ENCODE peak calls at places on chromosomes 7 and 10, in eight cellular contexts. One of them, this sample, is unnamed.

GRCh38 chr7:48875300-48875916 is 48.9 kb upstream of the CDC14C start:
- DNase-seq in HCT116: no peak
- DNase-seq in sigmoid colon: no peak
- DNase-seq in breast epithelium: peak
- DNase-seq in HepG2: peak
- DNase-seq in K562: no peak
- DNase-seq in spleen: no peak
- DNase-seq in transverse colon: peak
- DNase-seq in this sample: peak

GRCh38 chr7:94970085-94970576 is 62.7 kb downstream of the PPP1R9A start:
- DNase-seq in HCT116: no peak
- DNase-seq in sigmoid colon: no peak
- DNase-seq in breast epithelium: no peak
- DNase-seq in HepG2: no peak
- DNase-seq in K562: no peak
- DNase-seq in spleen: no peak
- DNase-seq in transverse colon: no peak
- DNase-seq in this sample: no peak

GRCh38 chr7:7183833-7184463 is 1.6 kb downstream of the C1GALT1 start:
- DNase-seq in HCT116: no peak
- DNase-seq in sigmoid colon: no peak
- DNase-seq in breast epithelium: no peak
- DNase-seq in HepG2: no peak
- DNase-seq in K562: no peak
- DNase-seq in spleen: no peak
- DNase-seq in transverse colon: no peak
- DNase-seq in this sample: no peak

GRCh38 chr7:151876112-151876898 is 610 bp downstream of the PRKAG2 start:
- DNase-seq in HCT116: no peak
- DNase-seq in sigmoid colon: peak
- DNase-seq in breast epithelium: peak
- DNase-seq in HepG2: no peak
- DNase-seq in K562: no peak
- DNase-seq in spleen: peak
- DNase-seq in transverse colon: peak
- DNase-seq in this sample: peak

GRCh38 chr10:5814110-5815107 is 1.2 kb upstream of the GDI2 start:
- DNase-seq in HCT116: peak
- DNase-seq in sigmoid colon: no peak
- DNase-seq in breast epithelium: no peak
- DNase-seq in HepG2: no peak
- DNase-seq in K562: no peak
- DNase-seq in spleen: peak
- DNase-seq in transverse colon: no peak
- DNase-seq in this sample: no peak

GRCh38 chr7:105838273-105839141 is 37.9 kb downstream of the ATXN7L1 start:
- DNase-seq in HCT116: no peak
- DNase-seq in sigmoid colon: no peak
- DNase-seq in breast epithelium: peak
- DNase-seq in HepG2: no peak
- DNase-seq in K562: no peak
- DNase-seq in spleen: no peak
- DNase-seq in transverse colon: peak
- DNase-seq in this sample: no peak

GRCh38 chr7:93889261-93889660 is 1.3 kb downstream of the TFPI2 start:
- DNase-seq in HCT116: no peak
- DNase-seq in sigmoid colon: no peak
- DNase-seq in breast epithelium: no peak
- DNase-seq in HepG2: no peak
- DNase-seq in K562: no peak
- DNase-seq in spleen: no peak
- DNase-seq in transverse colon: no peak
- DNase-seq in this sample: no peak

GRCh38 chr7:138755831-138756590 is 41.8 kb upstream of the TMEM213 start:
- DNase-seq in HCT116: no peak
- DNase-seq in sigmoid colon: no peak
- DNase-seq in breast epithelium: no peak
- DNase-seq in HepG2: no peak
- DNase-seq in K562: no peak
- DNase-seq in spleen: no peak
- DNase-seq in transverse colon: no peak
- DNase-seq in this sample: no peak

GRCh38 chr10:6722616-6723004 is 142.5 kb upstream of the PRKCQ start:
- DNase-seq in HCT116: peak
- DNase-seq in sigmoid colon: no peak
- DNase-seq in breast epithelium: no peak
- DNase-seq in HepG2: no peak
- DNase-seq in K562: no peak
- DNase-seq in spleen: no peak
- DNase-seq in transverse colon: no peak
- DNase-seq in this sample: no peak

GRCh38 chr7:151795168-151795754 is 81.7 kb downstream of the PRKAG2 start:
- DNase-seq in HCT116: no peak
- DNase-seq in sigmoid colon: peak
- DNase-seq in breast epithelium: no peak
- DNase-seq in HepG2: no peak
- DNase-seq in K562: no peak
- DNase-seq in spleen: peak
- DNase-seq in transverse colon: no peak
- DNase-seq in this sample: no peak

GRCh38 chr10:63143984-63144383 is 10.9 kb downstream of the NRBF2 start:
- DNase-seq in HCT116: no peak
- DNase-seq in sigmoid colon: no peak
- DNase-seq in breast epithelium: no peak
- DNase-seq in HepG2: no peak
- DNase-seq in K562: no peak
- DNase-seq in spleen: no peak
- DNase-seq in transverse colon: no peak
- DNase-seq in this sample: no peak

GRCh38 chr10:113712755-113713154 is 33.0 kb downstream of the CASP7 start:
- DNase-seq in HCT116: no peak
- DNase-seq in sigmoid colon: no peak
- DNase-seq in breast epithelium: no peak
- DNase-seq in HepG2: no peak
- DNase-seq in K562: no peak
- DNase-seq in spleen: no peak
- DNase-seq in transverse colon: peak
- DNase-seq in this sample: no peak

GRCh38 chr10:74244097-74244685 is 93.2 kb downstream of the ADK start:
- DNase-seq in HCT116: peak
- DNase-seq in sigmoid colon: no peak
- DNase-seq in breast epithelium: no peak
- DNase-seq in HepG2: peak
- DNase-seq in K562: no peak
- DNase-seq in spleen: no peak
- DNase-seq in transverse colon: no peak
- DNase-seq in this sample: no peak

GRCh38 chr7:107079212-107079940 is 34.9 kb downstream of the PRKAR2B start:
- DNase-seq in HCT116: no peak
- DNase-seq in sigmoid colon: no peak
- DNase-seq in breast epithelium: no peak
- DNase-seq in HepG2: no peak
- DNase-seq in K562: peak
- DNase-seq in spleen: no peak
- DNase-seq in transverse colon: no peak
- DNase-seq in this sample: no peak

GRCh38 chr7:156892086-156892800 is 740 bp downstream of the LMBR1 start:
- DNase-seq in HCT116: no peak
- DNase-seq in sigmoid colon: peak
- DNase-seq in breast epithelium: peak
- DNase-seq in HepG2: peak
- DNase-seq in K562: peak
- DNase-seq in spleen: peak
- DNase-seq in transverse colon: peak
- DNase-seq in this sample: peak

GRCh38 chr10:103042908-103043307 is 124.8 kb downstream of the CNNM2 start:
- DNase-seq in HCT116: no peak
- DNase-seq in sigmoid colon: no peak
- DNase-seq in breast epithelium: no peak
- DNase-seq in HepG2: no peak
- DNase-seq in K562: no peak
- DNase-seq in spleen: no peak
- DNase-seq in transverse colon: no peak
- DNase-seq in this sample: no peak

GRCh38 chr7:146557971-146558469 is 441.4 kb downstream of the CNTNAP2 start:
- DNase-seq in HCT116: no peak
- DNase-seq in sigmoid colon: no peak
- DNase-seq in breast epithelium: no peak
- DNase-seq in HepG2: no peak
- DNase-seq in K562: no peak
- DNase-seq in spleen: no peak
- DNase-seq in transverse colon: no peak
- DNase-seq in this sample: no peak

GRCh38 chr10:44517635-44518034 is 132.7 kb upstream of the CXCL12 start:
- DNase-seq in HCT116: peak
- DNase-seq in sigmoid colon: no peak
- DNase-seq in breast epithelium: no peak
- DNase-seq in HepG2: peak
- DNase-seq in K562: peak
- DNase-seq in spleen: no peak
- DNase-seq in transverse colon: no peak
- DNase-seq in this sample: no peak

GRCh38 chr10:28715757-28716156 is 38.4 kb downstream of the BAMBI start:
- DNase-seq in HCT116: no peak
- DNase-seq in sigmoid colon: no peak
- DNase-seq in breast epithelium: no peak
- DNase-seq in HepG2: peak
- DNase-seq in K562: no peak
- DNase-seq in spleen: no peak
- DNase-seq in transverse colon: no peak
- DNase-seq in this sample: no peak

GRCh38 chr7:20440472-20441105 is 109.9 kb downstream of the ITGB8 start:
- DNase-seq in HCT116: peak
- DNase-seq in sigmoid colon: no peak
- DNase-seq in breast epithelium: no peak
- DNase-seq in HepG2: peak
- DNase-seq in K562: peak
- DNase-seq in spleen: no peak
- DNase-seq in transverse colon: peak
- DNase-seq in this sample: no peak

GRCh38 chr7:72785166-72785955 is 42.6 kb downstream of the TYW1B start:
- DNase-seq in HCT116: no peak
- DNase-seq in sigmoid colon: no peak
- DNase-seq in breast epithelium: no peak
- DNase-seq in HepG2: no peak
- DNase-seq in K562: no peak
- DNase-seq in spleen: no peak
- DNase-seq in transverse colon: no peak
- DNase-seq in this sample: no peak

GRCh38 chr7:91327341-91327740 is 63.1 kb downstream of the FZD1 start:
- DNase-seq in HCT116: no peak
- DNase-seq in sigmoid colon: no peak
- DNase-seq in breast epithelium: no peak
- DNase-seq in HepG2: no peak
- DNase-seq in K562: no peak
- DNase-seq in spleen: no peak
- DNase-seq in transverse colon: no peak
- DNase-seq in this sample: no peak

GRCh38 chr10:73875139-73875475 is 752 bp upstream of the CAMK2G start:
- DNase-seq in HCT116: no peak
- DNase-seq in sigmoid colon: no peak
- DNase-seq in breast epithelium: no peak
- DNase-seq in HepG2: no peak
- DNase-seq in K562: no peak
- DNase-seq in spleen: no peak
- DNase-seq in transverse colon: no peak
- DNase-seq in this sample: no peak

GRCh38 chr7:123305840-123306375 is 106.1 kb upstream of the SLC13A1 start:
- DNase-seq in HCT116: no peak
- DNase-seq in sigmoid colon: no peak
- DNase-seq in breast epithelium: no peak
- DNase-seq in HepG2: no peak
- DNase-seq in K562: no peak
- DNase-seq in spleen: no peak
- DNase-seq in transverse colon: no peak
- DNase-seq in this sample: no peak

GRCh38 chr10:36494386-36494785 is 631.0 kb upstream of the ANKRD30A start:
- DNase-seq in HCT116: no peak
- DNase-seq in sigmoid colon: no peak
- DNase-seq in breast epithelium: no peak
- DNase-seq in HepG2: no peak
- DNase-seq in K562: no peak
- DNase-seq in spleen: no peak
- DNase-seq in transverse colon: no peak
- DNase-seq in this sample: no peak

GRCh38 chr10:13769926-13770325 is 183.2 kb downstream of the PRPF18 start:
- DNase-seq in HCT116: no peak
- DNase-seq in sigmoid colon: no peak
- DNase-seq in breast epithelium: peak
- DNase-seq in HepG2: no peak
- DNase-seq in K562: no peak
- DNase-seq in spleen: no peak
- DNase-seq in transverse colon: no peak
- DNase-seq in this sample: peak
- TF ChIP-seq POLR2AphosphoS5 in HCT116: no peak
- TF ChIP-seq POLR2AphosphoS5 in sigmoid colon: no peak
- TF ChIP-seq POLR2AphosphoS5 in breast epithelium: no peak
- TF ChIP-seq POLR2AphosphoS5 in HepG2: no peak
- TF ChIP-seq POLR2AphosphoS5 in K562: no peak
- TF ChIP-seq POLR2AphosphoS5 in spleen: no peak
- TF ChIP-seq POLR2AphosphoS5 in transverse colon: no peak
- TF ChIP-seq POLR2AphosphoS5 in this sample: no peak

GRCh38 chr10:68010426-68010825 is 64.7 kb downstream of the HERC4 start:
- DNase-seq in HCT116: no peak
- DNase-seq in sigmoid colon: no peak
- DNase-seq in breast epithelium: no peak
- DNase-seq in HepG2: no peak
- DNase-seq in K562: no peak
- DNase-seq in spleen: no peak
- DNase-seq in transverse colon: no peak
- DNase-seq in this sample: no peak
- H3K4me3 ChIP-seq in HCT116: no peak
- H3K4me3 ChIP-seq in sigmoid colon: no peak
- H3K4me3 ChIP-seq in breast epithelium: no peak
- H3K4me3 ChIP-seq in HepG2: no peak
- H3K4me3 ChIP-seq in K562: no peak
- H3K4me3 ChIP-seq in spleen: no peak
- H3K4me3 ChIP-seq in transverse colon: no peak
- H3K4me3 ChIP-seq in this sample: no peak

DNA sequence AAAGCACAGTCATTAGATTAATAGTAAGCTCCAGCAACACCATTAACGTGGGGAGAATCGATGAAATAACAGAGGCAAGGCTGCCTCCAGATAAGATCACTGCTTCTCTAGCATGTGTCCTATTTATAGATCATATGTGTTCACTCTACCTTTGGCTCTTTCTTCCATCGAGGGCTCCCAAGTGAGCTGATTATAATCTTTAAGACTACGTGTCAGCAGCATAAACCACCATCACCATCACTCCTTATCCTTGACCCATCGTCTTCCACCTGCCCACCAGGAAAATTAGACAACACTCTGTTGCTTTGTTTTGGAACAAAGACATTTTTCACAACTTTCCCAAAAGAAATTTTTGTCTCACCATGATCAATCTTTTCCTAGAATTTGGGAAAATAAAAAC is 71.2 kb upstream of the CARD11 start:
- DNase-seq in HCT116: no peak
- DNase-seq in sigmoid colon: no peak
- DNase-seq in breast epithelium: no peak
- DNase-seq in HepG2: no peak
- DNase-seq in K562: no peak
- DNase-seq in spleen: no peak
- DNase-seq in transverse colon: no peak
- DNase-seq in this sample: no peak
- TF ChIP-seq POLR2A in HCT116: no peak
- TF ChIP-seq POLR2A in sigmoid colon: no peak
- TF ChIP-seq POLR2A in breast epithelium: no peak
- TF ChIP-seq POLR2A in HepG2: no peak
- TF ChIP-seq POLR2A in K562: no peak
- TF ChIP-seq POLR2A in spleen: no peak
- TF ChIP-seq POLR2A in transverse colon: no peak
- TF ChIP-seq POLR2A in this sample: no peak

GRCh38 chr10:132539431-132539839 is 1.8 kb downstream of the INPP5A start:
- DNase-seq in HCT116: no peak
- DNase-seq in sigmoid colon: peak
- DNase-seq in breast epithelium: no peak
- DNase-seq in HepG2: no peak
- DNase-seq in K562: no peak
- DNase-seq in spleen: peak
- DNase-seq in transverse colon: peak
- DNase-seq in this sample: peak
- TF ChIP-seq POLR2AphosphoS5 in HCT116: no peak
- TF ChIP-seq POLR2AphosphoS5 in sigmoid colon: peak
- TF ChIP-seq POLR2AphosphoS5 in breast epithelium: no peak
- TF ChIP-seq POLR2AphosphoS5 in HepG2: no peak
- TF ChIP-seq POLR2AphosphoS5 in K562: no peak
- TF ChIP-seq POLR2AphosphoS5 in spleen: peak
- TF ChIP-seq POLR2AphosphoS5 in transverse colon: no peak
- TF ChIP-seq POLR2AphosphoS5 in this sample: peak

This sample was measured in prostate gland.